ENCODE peak calls at places on chromosomes 7 and 10, in seven cellular contexts. Y is PC-9, A is ascending aorta, X is OCI-LY7, K is neuronal stem cell, J is fibroblast of pulmonary artery, U is hepatocyte. B is an unnamed sample.

GRCh38 chr7:20834656-20835055 is 48.0 kb upstream of the SP8 start:
- DNase-seq in X (no peak), Y (no peak), J (no peak), U (no peak), A (no peak), K (no peak), B (no peak)

GRCh38 chr10:96043895-96044580 is 655 bp downstream of the CCNJ start:
- DNase-seq in Y (no peak), J (peak; percentile 32), A (no peak), K (peak; percentile 50), U (peak; percentile 65), X (peak; percentile 75), B (peak; percentile 52)

GRCh38 chr10:59324597-59324996 is 37.8 kb downstream of the FAM13C start:
- DNase-seq in Y (no peak), U (no peak), K (no peak), J (no peak), A (no peak), X (no peak), B (no peak)

GRCh38 chr10:12703141-12703540 is 298.4 kb downstream of the CCDC3 start:
- DNase-seq in K (no peak), A (no peak), U (no peak), X (no peak), Y (no peak), J (no peak), B (no peak)

GRCh38 chr7:124566576-124566975 is 199.0 kb downstream of the GPR37 start:
- DNase-seq in U (no peak), A (no peak), J (peak; percentile 8), Y (no peak), K (peak; percentile 14), X (no peak), B (no peak)

GRCh38 chr10:26367771-26368170 is 70.4 kb upstream of the APBB1IP start:
- DNase-seq in X (peak; percentile 63), K (peak; percentile 64), U (peak; percentile 85), A (no peak), J (peak; percentile 40), Y (no peak), B (peak; percentile 51)

GRCh38 chr10:93746844-93747284 is 10.9 kb upstream of the LGI1 start:
- DNase-seq in K (no peak), U (peak; percentile 72), X (peak; percentile 45), Y (peak; percentile 96), A (no peak), J (peak; percentile 85), B (no peak)

GRCh38 chr7:112162161-112163020 is 43.8 kb downstream of the DOCK4 start:
- DNase-seq in U (peak; percentile 65), X (no peak), Y (no peak), J (peak; percentile 92), A (no peak), K (peak; percentile 78), B (no peak)

GRCh38 chr7:27191081-27191715 is 6.2 kb upstream of the HOXA11 start:
- DNase-seq in Y (no peak), J (no peak), X (no peak), A (no peak), U (no peak), K (no peak), B (peak; percentile 10)

GRCh38 chr7:124085168-124085567 is 52.3 kb upstream of the TMEM229A start:
- DNase-seq in J (peak; percentile 97), U (peak; percentile 21), Y (no peak), A (no peak), K (no peak), X (no peak), B (peak; percentile 95)

GRCh38 chr10:91689731-91690168 is 56.9 kb upstream of the PPP1R3C start:
- DNase-seq in Y (no peak), K (no peak), J (peak; percentile 82), U (no peak), A (peak; percentile 31), X (no peak), B (no peak)

GRCh38 chr10:14240253-14241189 is 90.2 kb downstream of the FRMD4A start:
- DNase-seq in A (no peak), Y (no peak), U (no peak), X (no peak), K (peak; percentile 14), J (peak; percentile 15), B (no peak)

GRCh38 chr7:123260428-123260960 is 60.7 kb upstream of the SLC13A1 start:
- DNase-seq in X (no peak), U (no peak), A (no peak), J (no peak), K (no peak), Y (no peak), B (no peak)

GRCh38 chr10:120789804-120790203 is 61.4 kb upstream of the WDR11 start:
- DNase-seq in X (no peak), U (no peak), Y (no peak), J (no peak), A (no peak), K (no peak), B (no peak)

GRCh38 chr10:15169555-15170407 is 1.3 kb upstream of the NMT2 start:
- DNase-seq in J (no peak), U (no peak), Y (no peak), X (peak; percentile 5), A (no peak), K (no peak), B (no peak)

GRCh38 chr7:80699656-80700318 is 61.3 kb downstream of the CD36 start:
- DNase-seq in J (peak; percentile 16), U (no peak), A (no peak), Y (no peak), X (no peak), K (no peak), B (no peak)

GRCh38 chr7:133290041-133290440 is 37.2 kb downstream of the EXOC4 start:
- DNase-seq in K (no peak), U (no peak), J (peak; percentile 29), A (no peak), Y (no peak), X (no peak), B (no peak)

GRCh38 chr7:3300651-3301471 is at the start of gene SDK1:
- DNase-seq in Y (peak; percentile 40), J (peak; percentile 91), X (peak; percentile 92), U (peak; percentile 97), A (peak; percentile 61), K (peak; percentile 94), B (peak; percentile 94)

GRCh38 chr10:470339-471003 is 219.0 kb downstream of the DIP2C start:
- DNase-seq in X (no peak), Y (no peak), U (no peak), J (no peak), A (no peak), K (no peak), B (no peak)

GRCh38 chr10:130188195-130189175 is 52.3 kb downstream of the GLRX3 start:
- DNase-seq in K (no peak), A (no peak), Y (no peak), U (no peak), X (no peak), J (no peak), B (peak; percentile 20)

GRCh38 chr10:125782055-125782454 is 6.4 kb upstream of the MMP21 start:
- DNase-seq in J (no peak), A (no peak), K (no peak), Y (no peak), U (no peak), X (no peak), B (no peak)

GRCh38 chr10:59709472-59710125 is at the start of gene SLC16A9:
- DNase-seq in K (peak; percentile 78), U (peak; percentile 82), X (no peak), A (no peak), J (peak; percentile 42), Y (no peak), B (peak; percentile 44)

GRCh38 chr10:67606572-67606971 is 89.4 kb downstream of the CTNNA3 start:
- DNase-seq in A (no peak), Y (no peak), X (no peak), U (no peak), K (no peak), J (peak; percentile 70), B (no peak)

GRCh38 chr7:112053405-112054069 is 152.7 kb downstream of the DOCK4 start:
- DNase-seq in A (no peak), U (no peak), X (no peak), J (no peak), K (no peak), Y (no peak), B (no peak)

GRCh38 chr7:30348083-30348560 is 63.7 kb downstream of the ZNRF2 start:
- DNase-seq in A (no peak), K (no peak), J (peak; percentile 88), Y (peak; percentile 95), U (peak; percentile 8), X (peak; percentile 58), B (no peak)

GRCh38 chr7:126411032-126411820 is 841.5 kb downstream of the GRM8 start:
- DNase-seq in U (no peak), X (no peak), J (no peak), Y (no peak), K (no peak), A (no peak), B (no peak)

GRCh38 chr7:126411821-126412383 is 840.8 kb downstream of the GRM8 start:
- DNase-seq in J (no peak), U (no peak), K (no peak), A (no peak), X (no peak), Y (no peak), B (no peak)
- H3K4me3 ChIP-seq in J (no peak overlapping the region), U (no peak overlapping the region), K (no peak overlapping the region), A (no peak overlapping the region), X (no peak overlapping the region), Y (peak overlapping the region; percentile 53), B (no peak overlapping the region)

GRCh38 chr10:110006358-110007170 is 1.2 kb upstream of the ADD3 start:
- DNase-seq in U (peak; percentile 68), X (peak; percentile 16), A (peak; percentile 9), Y (no peak), K (peak; percentile 31), J (peak; percentile 82), B (peak; percentile 30)

GRCh38 chr10:110007701-110008517 is at the start of gene ADD3:
- DNase-seq in Y (peak; percentile 49), X (peak; percentile 97), A (peak; percentile 77), U (peak; percentile 99), K (peak; percentile 98), J (peak; percentile 95), B (peak; percentile 93)

GRCh38 chr10:110003524-110003885 is 4.3 kb upstream of the ADD3 start:
- DNase-seq in A (no peak), J (no peak), K (no peak), Y (no peak), X (no peak), U (peak; percentile 23), B (no peak)

GRCh38 chr10:110007171-110007700 is 548 bp upstream of the ADD3 start:
- DNase-seq in U (no peak), Y (no peak), A (peak; percentile 16), X (no peak), K (no peak), J (no peak), B (no peak)

GRCh38 chr10:110005716-110006115 is 2.1 kb upstream of the ADD3 start:
- DNase-seq in J (peak; percentile 84), U (peak; percentile 65), A (no peak), K (no peak), X (peak; percentile 48), Y (no peak), B (peak; percentile 39)
- H3K4me3 ChIP-seq in J (peak overlapping the region; percentile 98), U (peak overlapping the region; percentile 12), A (peak overlapping the region; percentile 100), K (peak overlapping the region; percentile 71), X (peak overlapping the region; percentile 96), Y (no peak overlapping the region), B (peak overlapping the region; percentile 85)

GRCh38 chr7:159144756-159145543 is at the start of gene VIPR2:
- DNase-seq in Y (no peak), X (no peak), K (peak; percentile 17), U (peak; percentile 52), J (no peak), A (no peak), B (no peak)
- H3K4me3 ChIP-seq in Y (no peak within 1 kb of the TSS), X (no peak within 1 kb of the TSS), K (no peak within 1 kb of the TSS), U (peak within 1 kb of the TSS; percentile 75), J (no peak within 1 kb of the TSS), A (peak within 1 kb of the TSS; percentile 69), B (peak within 1 kb of the TSS; percentile 62)

GRCh38 chr10:4937346-4937745 is 25.9 kb upstream of the AKR1C1 start:
- DNase-seq in Y (no peak), K (no peak), J (no peak), X (no peak), U (no peak), A (no peak), B (no peak)
- H3K4me3 ChIP-seq in Y (no peak overlapping the region), K (no peak overlapping the region), J (no peak overlapping the region), X (no peak overlapping the region), U (no peak overlapping the region), A (no peak overlapping the region), B (no peak overlapping the region)